ENCODE peak calls at places on chromosomes 12 and 14, in four cellular contexts. I is GM12878, F is K562, V is HepG2. J is an unnamed sample.

GRCh38 chr12:66964629-66965028 is 285.8 kb upstream of the GRIP1 start:
- DNase-seq in I (no peak), F (no peak), V (no peak), J (no peak)

GRCh38 chr12:25151476-25151875 is 43.5 kb downstream of the DNAI7 start:
- DNase-seq in I (no peak), F (no peak), V (no peak), J (no peak)

GRCh38 chr12:123356159-123356670 is 8.4 kb downstream of the SBNO1 start:
- DNase-seq in I (no peak), F (no peak), V (no peak), J (no peak)

GRCh38 chr12:88242161-88242925 is 100.2 kb downstream of the TMTC3 start:
- DNase-seq in I (no peak), F (no peak), V (no peak), J (peak; percentile 87)

GRCh38 chr12:53735556-53735955 is 8.3 kb upstream of the CALCOCO1 start:
- DNase-seq in I (no peak), F (no peak), V (no peak), J (no peak)

GRCh38 chr12:78120866-78121590 is 290.3 kb downstream of the NAV3 start:
- DNase-seq in I (no peak), F (no peak), V (no peak), J (peak; percentile 33)

GRCh38 chr12:214005-214736 is at the start of gene SLC6A12:
- DNase-seq in I (no peak), F (no peak), V (peak; percentile 27), J (no peak)

GRCh38 chr14:92540472-92541048 is 27.0 kb downstream of the RIN3 start:
- DNase-seq in I (no peak), F (no peak), V (no peak), J (peak; percentile 59)

GRCh38 chr12:70365398-70365647 is 767 bp upstream of the KCNMB4 start:
- DNase-seq in I (no peak), F (no peak), V (no peak), J (no peak)

GRCh38 chr12:70367268-70368141 is 1.4 kb downstream of the KCNMB4 start:
- DNase-seq in I (no peak), F (no peak), V (no peak), J (no peak)

GRCh38 chr12:70364695-70365397 is 1.2 kb upstream of the KCNMB4 start:
- DNase-seq in I (no peak), F (no peak), V (no peak), J (no peak)

GRCh38 chr12:70365648-70366518 is at the start of gene KCNMB4:
- DNase-seq in I (peak; percentile 7), F (peak; percentile 83), V (peak; percentile 36), J (no peak)

DNA sequence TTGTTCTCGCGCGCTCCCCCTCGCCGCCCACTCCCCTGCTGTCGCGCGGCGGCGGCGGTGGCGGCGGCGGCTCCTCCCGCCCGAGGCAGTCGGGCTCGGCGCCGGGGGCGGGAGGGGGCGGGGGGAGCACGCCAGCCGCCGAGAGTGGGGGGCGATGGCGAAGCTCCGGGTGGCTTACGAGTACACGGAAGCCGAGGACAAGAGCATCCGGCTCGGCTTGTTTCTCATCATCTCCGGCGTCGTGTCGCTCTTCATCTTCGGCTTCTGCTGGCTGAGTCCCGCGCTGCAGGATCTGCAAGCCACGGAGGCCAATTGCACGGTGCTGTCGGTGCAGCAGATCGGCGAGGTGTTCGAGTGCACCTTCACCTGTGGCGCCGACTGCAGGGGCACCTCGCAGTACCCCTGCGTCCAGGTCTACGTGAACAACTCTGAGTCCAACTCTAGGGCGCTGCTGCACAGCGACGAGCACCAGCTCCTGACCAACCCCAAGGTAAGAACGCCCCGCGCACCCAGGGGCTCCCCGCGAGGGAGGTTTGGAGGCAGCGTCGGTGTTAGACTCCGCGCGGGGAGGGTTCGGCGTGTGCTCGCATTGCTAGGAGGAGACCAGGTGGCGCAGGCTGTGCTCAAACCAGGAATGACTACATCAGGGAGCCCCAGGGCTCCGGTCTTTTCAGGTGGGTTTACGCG is 634 bp downstream of the KCNMB4 start:
- DNase-seq in I (no peak), F (peak; percentile 11), V (peak; percentile 13), J (peak; percentile 37)
- TF ChIP-seq CTCF in I (no peak), F (no peak), V (no peak), J (no peak)

GRCh38 chr14:62897057-62897456 is 148.2 kb downstream of the KCNH5 start:
- DNase-seq in I (no peak), F (no peak), V (no peak), J (no peak)
- TF ChIP-seq CEBPB in I (no peak), F (no peak), V (no peak), J (no peak)

GRCh38 chr12:60230103-60230502 is 634.3 kb downstream of the SLC16A7 start:
- DNase-seq in I (no peak), F (no peak), V (no peak), J (no peak)
- TF ChIP-seq ZBTB33 in I (no peak), F (no peak), V (no peak), J (no peak)

DNA sequence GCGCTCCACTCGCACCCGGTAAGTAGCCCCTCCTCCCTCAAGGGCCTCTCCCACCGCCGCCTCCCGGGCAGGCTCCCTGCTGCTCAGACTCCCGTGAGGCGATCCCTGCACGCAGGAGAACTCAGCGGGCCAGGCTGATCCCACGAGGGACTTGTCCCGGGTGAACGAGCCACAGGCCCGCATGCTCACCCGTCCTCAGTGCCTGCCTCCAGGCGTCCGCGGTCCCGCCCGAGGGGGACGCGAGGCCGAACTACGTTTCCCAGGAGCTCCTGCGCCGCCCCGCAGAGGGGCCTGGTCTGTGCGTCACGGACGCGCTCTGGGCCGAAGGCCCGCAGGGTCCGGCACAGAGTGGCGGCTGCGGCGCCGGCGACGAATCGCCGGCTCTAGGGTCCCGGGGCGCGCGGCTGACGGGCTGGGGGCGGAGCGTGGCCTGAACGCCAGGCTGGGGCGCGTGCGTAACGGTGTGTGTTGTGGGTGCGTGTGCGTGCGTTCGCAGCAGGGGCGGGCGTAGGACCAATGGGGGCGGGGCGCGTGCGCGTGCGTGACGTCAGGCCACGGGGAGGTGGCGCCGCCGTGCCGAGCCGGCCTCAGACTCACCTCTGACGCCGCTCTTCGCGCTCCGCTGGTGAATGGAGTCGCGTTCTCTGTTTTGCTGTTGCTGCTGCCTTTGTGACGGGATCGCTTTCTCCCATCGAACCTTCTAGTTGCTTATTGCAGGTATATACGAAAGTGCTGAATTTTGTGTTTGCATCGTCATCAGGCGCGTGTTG is at the start of the genes ZNF10 and ZNF891:
- DNase-seq in I (peak; percentile 76), F (peak; percentile 94), V (peak; percentile 90), J (no peak)
- TF ChIP-seq CTCF in I (no peak), F (no peak), V (peak; percentile 33), J (no peak)

DNA sequence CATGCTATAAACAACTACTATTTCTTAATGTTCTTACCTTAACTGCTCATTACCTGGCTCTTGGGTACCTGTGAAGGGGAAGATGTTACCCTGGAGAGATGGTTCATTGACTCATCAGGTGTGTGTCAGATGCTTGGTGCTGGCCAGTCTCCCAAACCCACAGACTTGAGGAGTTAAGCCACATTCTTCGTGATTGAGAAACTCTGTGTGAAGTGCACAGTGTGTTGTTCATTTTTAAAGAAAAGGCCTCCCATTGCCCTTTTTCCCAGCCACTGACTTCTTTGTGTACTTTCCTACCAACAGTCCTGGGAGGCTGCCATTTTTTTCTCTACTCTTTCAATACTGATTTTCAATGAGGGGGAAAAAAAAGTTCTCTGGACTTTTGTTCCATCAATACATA is 3.2 kb downstream of the MGST1 start:
- DNase-seq in I (no peak), F (no peak), V (peak; percentile 28), J (peak; percentile 75)
- TF ChIP-seq CEBPB in I (no peak), F (no peak), V (no peak), J (peak; percentile 98)

DNA sequence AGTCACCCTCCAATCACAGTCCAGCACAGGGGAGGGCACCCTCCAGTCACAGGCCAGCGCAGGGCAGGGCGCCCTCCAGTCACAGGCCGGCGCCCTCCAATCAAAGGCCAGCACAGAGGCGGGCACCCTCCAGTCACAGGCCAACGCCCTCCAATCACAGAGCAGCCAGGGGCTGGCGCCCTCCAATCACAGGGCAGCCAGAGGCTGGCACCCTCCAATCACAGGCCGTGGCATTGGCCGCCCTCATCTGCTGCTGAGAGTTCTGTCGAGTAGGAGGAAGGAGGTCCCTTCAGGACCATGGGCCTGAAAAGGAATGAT is 26.6 kb downstream of the DDX51 start:
- DNase-seq in I (no peak), F (peak; percentile 46), V (no peak), J (peak; percentile 12)
- TF ChIP-seq ZBTB33 in I (no peak), F (no peak), V (no peak), J (no peak)

GRCh38 chr14:21987937-21988336 is 314.3 kb upstream of the OR4E1 start:
- DNase-seq in I (no peak), F (peak; percentile 10), V (peak; percentile 68), J (peak; percentile 45)
- TF ChIP-seq CTCF in I (peak; percentile 30), F (peak; percentile 42), V (peak; percentile 43), J (peak; percentile 10)

GRCh38 chr14:59344711-59345455 is 120.3 kb downstream of the GPR135 start:
- DNase-seq in I (no peak), F (no peak), V (no peak), J (no peak)

GRCh38 chr14:59339526-59339925 is 125.7 kb downstream of the GPR135 start:
- DNase-seq in I (no peak), F (no peak), V (no peak), J (no peak)

GRCh38 chr14:59342108-59342507 is 123.1 kb downstream of the GPR135 start:
- DNase-seq in I (no peak), F (no peak), V (no peak), J (no peak)

GRCh38 chr14:59343585-59343984 is 121.6 kb downstream of the GPR135 start:
- DNase-seq in I (no peak), F (no peak), V (no peak), J (no peak)

GRCh38 chr14:59342516-59343484 is 122.4 kb downstream of the GPR135 start:
- DNase-seq in I (no peak), F (no peak), V (no peak), J (peak; percentile 28)
- TF ChIP-seq CEBPB in I (no peak), F (no peak), V (no peak), J (no peak)

DNA sequence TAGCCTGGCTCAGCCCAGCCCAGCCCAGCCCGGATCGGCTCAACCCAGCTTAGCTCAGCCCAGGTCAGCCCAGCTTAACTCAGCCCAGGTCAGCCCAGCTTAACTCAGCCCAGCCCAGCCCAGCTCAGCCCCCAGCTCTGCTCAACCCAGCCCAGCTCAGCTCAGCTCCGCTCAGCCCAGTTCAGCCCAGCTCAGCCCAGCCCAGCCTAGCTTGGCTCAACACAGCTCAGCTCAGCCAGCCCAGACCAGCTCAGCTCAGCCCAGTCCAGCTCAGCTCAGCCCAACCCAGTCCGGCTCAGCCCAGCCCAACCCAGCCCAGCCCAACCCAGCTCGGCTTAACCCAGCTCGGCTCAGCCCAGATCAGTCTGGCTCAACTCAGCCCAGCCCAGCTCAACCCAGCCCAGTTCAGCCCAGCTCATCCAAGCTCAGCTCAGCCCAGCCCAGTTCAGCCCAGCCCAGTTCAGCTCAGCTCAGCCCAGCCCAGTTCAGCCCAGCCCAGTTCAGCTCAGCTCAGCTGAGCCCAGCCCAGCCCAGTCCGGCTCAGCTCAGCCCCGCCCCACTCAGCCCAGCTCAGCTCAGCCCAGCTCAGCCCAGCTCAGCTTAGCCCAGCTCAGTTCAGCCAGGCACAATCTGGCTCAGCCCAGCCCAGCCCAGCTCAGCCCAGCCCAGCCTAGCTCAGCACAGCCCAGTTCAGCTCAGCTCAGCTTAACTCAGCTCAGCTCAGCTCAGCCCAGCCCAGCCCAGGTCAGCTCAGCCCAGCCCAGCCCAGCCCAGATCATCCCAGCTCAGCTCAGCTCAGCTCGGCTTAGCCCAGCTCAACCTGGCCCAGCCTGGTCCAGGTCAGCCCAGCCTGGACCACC is 331.7 kb downstream of the TMEM121 start:
- DNase-seq in I (no peak), F (no peak), V (no peak), J (no peak)
- TF ChIP-seq ZBTB33 in I (no peak), F (no peak), V (no peak), J (no peak)